ENCODE peak calls at places on chromosomes 2 and 18, in ten cellular contexts. Z is H1, N is body of pancreas, D is breast epithelium, T is uterus, Q is IMR-90, I is HCT116, U is stomach, C is prostate gland, A is esophagus squamous epithelium. H is an unnamed sample. For H3K27me3 and H3K4me1, the result is how much of the 10 kb centered on the place peaks cover.

GRCh38 chr2:20561703-20562454 is 89.0 kb downstream of the HS1BP3 start:
- DNase-seq in Z (no peak), N (no peak), D (no peak), T (no peak), Q (peak), I (no peak), U (no peak), C (no peak), A (no peak), H (no peak)

GRCh38 chr18:21735452-21736015 is 5.1 kb upstream of the MIB1 start:
- DNase-seq in Z (peak), N (no peak), D (no peak), T (no peak), Q (peak), I (no peak), U (peak), C (no peak), A (no peak), H (peak)

GRCh38 chr2:8174641-8175257 is 507.1 kb upstream of the ID2 start:
- DNase-seq in Z (no peak), N (no peak), D (no peak), T (peak), Q (no peak), I (no peak), U (no peak), C (no peak), A (no peak), H (no peak)

GRCh38 chr2:113886479-113887383 is 3.2 kb upstream of the ACTR3 start:
- DNase-seq in Z (no peak), N (no peak), D (peak), T (no peak), Q (peak), I (no peak), U (peak), C (peak), A (peak), H (peak)

GRCh38 chr2:6031165-6031867 is 339.1 kb downstream of the SOX11 start:
- DNase-seq in Z (no peak), N (no peak), D (no peak), T (no peak), Q (no peak), I (no peak), U (no peak), C (no peak), A (no peak), H (no peak)

GRCh38 chr2:240793313-240794177 is 26.5 kb downstream of the KIF1A start:
- DNase-seq in Z (no peak), N (no peak), D (no peak), T (no peak), Q (no peak), I (no peak), U (no peak), C (no peak), A (no peak), H (no peak)

GRCh38 chr2:122899614-122900013 is 1125.5 kb upstream of the CNTNAP5 start:
- DNase-seq in Z (no peak), N (no peak), D (no peak), T (no peak), Q (no peak), I (no peak), U (no peak), C (no peak), A (no peak), H (no peak)

GRCh38 chr18:79944126-79944731 is 7.2 kb downstream of the SLC66A2 start:
- DNase-seq in Z (no peak), N (peak), D (peak), T (no peak), Q (no peak), I (no peak), U (peak), C (no peak), A (no peak), H (peak)

GRCh38 chr2:75587954-75588587 is 27.3 kb upstream of the EVA1A start:
- DNase-seq in Z (no peak), N (no peak), D (no peak), T (no peak), Q (peak), I (no peak), U (no peak), C (no peak), A (no peak), H (no peak)

GRCh38 chr2:236505071-236505470 is 64.6 kb upstream of the ACKR3 start:
- DNase-seq in Z (no peak), N (no peak), D (no peak), T (no peak), Q (no peak), I (no peak), U (no peak), C (no peak), A (no peak), H (no peak)

GRCh38 chr18:53541924-53542323 is 682.5 kb downstream of the MBD2 start:
- DNase-seq in Z (no peak), N (no peak), D (no peak), T (no peak), Q (no peak), I (no peak), U (no peak), C (no peak), A (no peak), H (no peak)

GRCh38 chr18:37778417-37779165 is 213.0 kb upstream of the CELF4 start:
- DNase-seq in Z (peak), N (peak), D (peak), T (no peak), Q (no peak), I (peak), U (peak), C (peak), A (no peak), H (peak)

GRCh38 chr2:121510857-121511256 is 19.8 kb upstream of the RNU4ATAC start:
- DNase-seq in Z (no peak), N (no peak), D (no peak), T (no peak), Q (no peak), I (no peak), U (no peak), C (no peak), A (no peak), H (no peak)

GRCh38 chr2:68251855-68252406 is 401 bp downstream of the PPP3R1 start:
- DNase-seq in Z (peak), N (no peak), D (peak), T (peak), Q (no peak), I (no peak), U (peak), C (peak), A (no peak), H (peak)

GRCh38 chr2:3522851-3523481 is 3.6 kb upstream of the ADI1 start:
- DNase-seq in Z (no peak), N (peak), D (no peak), T (peak), Q (peak), I (no peak), U (peak), C (no peak), A (no peak), H (peak)

GRCh38 chr2:226758886-226759660 is 40.5 kb downstream of the IRS1 start:
- DNase-seq in Z (no peak), N (no peak), D (no peak), T (peak), Q (peak), I (peak), U (no peak), C (no peak), A (no peak), H (no peak)

GRCh38 chr2:173150087-173150486 is 74.4 kb downstream of the MAP3K20 start:
- DNase-seq in Z (no peak), N (no peak), D (no peak), T (no peak), Q (peak), I (no peak), U (no peak), C (no peak), A (no peak), H (no peak)

GRCh38 chr2:152611458-152612231 is 105.6 kb downstream of the PRPF40A start:
- DNase-seq in Z (no peak), N (no peak), D (no peak), T (peak), Q (peak), I (no peak), U (no peak), C (no peak), A (no peak), H (peak)

GRCh38 chr2:88709117-88709739 is 17.8 kb downstream of the RPIA start:
- DNase-seq in Z (no peak), N (no peak), D (no peak), T (no peak), Q (peak), I (no peak), U (no peak), C (no peak), A (no peak), H (no peak)

GRCh38 chr2:96864343-96865091 is 5.4 kb downstream of the SEMA4C start:
- DNase-seq in Z (no peak), N (no peak), D (no peak), T (no peak), Q (no peak), I (no peak), U (peak), C (no peak), A (no peak), H (no peak)

GRCh38 chr2:70010222-70011111 is 49.0 kb upstream of the ASPRV1 start:
- DNase-seq in Z (no peak), N (no peak), D (no peak), T (no peak), Q (no peak), I (no peak), U (peak), C (no peak), A (no peak), H (peak)

GRCh38 chr2:195343942-195344530 is 313.0 kb upstream of the SLC39A10 start:
- DNase-seq in Z (no peak), N (no peak), D (no peak), T (no peak), Q (peak), I (no peak), U (no peak), C (no peak), A (no peak), H (no peak)

GRCh38 chr2:164642268-164642667 is 21.0 kb upstream of the GRB14 start:
- DNase-seq in Z (no peak), N (no peak), D (no peak), T (no peak), Q (no peak), I (no peak), U (no peak), C (no peak), A (no peak), H (no peak)

GRCh38 chr2:120036145-120036544 is 23.3 kb downstream of the EPB41L5 start:
- DNase-seq in Z (no peak), N (no peak), D (no peak), T (no peak), Q (no peak), I (no peak), U (no peak), C (no peak), A (no peak), H (no peak)

GRCh38 chr2:177254433-177255226 is 9.9 kb downstream of the NFE2L2 start:
- DNase-seq in Z (peak), N (peak), D (no peak), T (no peak), Q (peak), I (peak), U (peak), C (no peak), A (no peak), H (peak)

GRCh38 chr2:81324046-81324445 is 1019.5 kb upstream of the LRRTM1 start:
- DNase-seq in Z (no peak), N (no peak), D (no peak), T (no peak), Q (no peak), I (peak), U (no peak), C (no peak), A (no peak), H (no peak)

GRCh38 chr2:205975082-205975949 is 110.7 kb downstream of the INO80D start:
- DNase-seq in Z (no peak), N (peak), D (no peak), T (no peak), Q (no peak), I (peak), U (peak), C (peak), A (no peak), H (peak)

GRCh38 chr2:184938221-184938985 is 340.1 kb downstream of the ZNF804A start:
- DNase-seq in Z (no peak), N (no peak), D (no peak), T (no peak), Q (no peak), I (no peak), U (no peak), C (no peak), A (no peak), H (no peak)

GRCh38 chr2:99648115-99648850 is 158.5 kb upstream of the REV1 start:
- DNase-seq in Z (no peak), N (no peak), D (no peak), T (no peak), Q (peak), I (no peak), U (no peak), C (no peak), A (no peak), H (no peak)

GRCh38 chr18:29004921-29005320 is 828.0 kb upstream of the CDH2 start:
- DNase-seq in Z (no peak), N (no peak), D (no peak), T (no peak), Q (no peak), I (no peak), U (no peak), C (no peak), A (no peak), H (no peak)

GRCh38 chr2:176123483-176123843 is 944 bp downstream of the HOXD9 start:
- DNase-seq in Z (no peak), N (no peak), D (no peak), T (no peak), Q (no peak), I (no peak), U (no peak), C (no peak), A (no peak), H (no peak)

GRCh38 chr2:176122633-176123482 is at the start of gene HOXD9:
- DNase-seq in Z (peak), N (no peak), D (no peak), T (peak), Q (no peak), I (no peak), U (no peak), C (no peak), A (no peak), H (peak)

GRCh38 chr2:176125215-176126054 is 2.9 kb downstream of the HOXD9 start:
- DNase-seq in Z (peak), N (no peak), D (no peak), T (no peak), Q (no peak), I (no peak), U (no peak), C (no peak), A (no peak), H (no peak)

GRCh38 chr2:176124358-176125214 is 2.1 kb downstream of the HOXD9 start:
- DNase-seq in Z (peak), N (no peak), D (no peak), T (no peak), Q (no peak), I (no peak), U (no peak), C (no peak), A (no peak), H (no peak)

GRCh38 chr2:176123847-176124273 is 1.3 kb downstream of the HOXD9 start:
- DNase-seq in Z (peak), N (no peak), D (no peak), T (peak), Q (no peak), I (no peak), U (no peak), C (no peak), A (no peak), H (no peak)
- H3K27me3 ChIP-seq in Z (half or more), N (under half), D (half or more), T (under half), Q (half or more), I (under half), U (half or more), C (under half), A (half or more), H (half or more)

DNA sequence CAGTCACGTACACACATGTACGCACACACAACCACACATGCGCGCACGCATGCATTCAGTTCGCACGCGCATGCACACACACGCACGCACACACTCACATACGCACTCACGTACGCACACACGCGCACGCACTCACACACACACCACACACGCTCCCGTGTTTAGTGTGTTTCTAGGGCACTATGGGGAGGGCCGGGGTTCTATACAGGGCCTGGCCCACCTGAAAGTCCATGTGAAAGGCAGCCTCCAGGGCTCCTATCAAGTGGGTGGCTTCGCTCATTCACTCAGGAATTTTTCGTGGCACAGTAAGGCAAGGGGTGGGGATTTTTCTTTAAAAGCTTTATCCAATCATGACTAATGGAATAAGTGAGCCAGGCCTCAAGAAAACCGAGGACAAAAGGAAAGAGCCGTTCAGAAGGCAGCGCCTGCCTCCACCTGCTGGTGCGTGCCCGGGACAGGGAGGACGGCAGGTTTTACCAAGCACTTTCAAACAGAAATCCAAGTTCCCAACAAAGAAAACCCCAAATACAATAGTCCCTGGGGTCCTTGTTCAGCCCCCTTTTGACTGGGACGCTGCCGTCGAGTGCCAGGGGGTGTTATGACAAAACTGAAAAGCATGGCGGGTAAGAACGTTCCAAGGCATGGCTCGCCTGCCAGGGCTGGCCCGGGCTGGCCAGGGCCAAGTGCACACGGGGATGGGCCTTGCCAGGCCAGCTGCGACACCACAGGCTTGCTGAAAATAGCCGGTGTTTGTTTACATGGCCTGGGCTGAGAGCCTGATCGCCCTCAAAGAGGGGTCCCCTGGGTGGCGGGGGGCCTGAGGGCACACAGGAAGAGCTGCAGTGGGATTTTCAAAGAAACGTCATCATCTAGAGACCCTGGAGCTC is 110.0 kb downstream of the HDAC4 start:
- DNase-seq in Z (no peak), N (peak), D (peak), T (peak), Q (no peak), I (no peak), U (no peak), C (no peak), A (no peak), H (peak)
- TF ChIP-seq POLR2A in Z (no peak), N (no peak), D (no peak), T (no peak), Q (no peak), I (no peak), U (no peak), C (no peak), A (peak), H (no peak)

GRCh38 chr2:64941751-64942150 is 47.4 kb upstream of the SLC1A4 start:
- DNase-seq in Z (no peak), N (no peak), D (no peak), T (no peak), Q (no peak), I (no peak), U (no peak), C (no peak), A (no peak), H (no peak)

GRCh38 chr2:64942693-64943092 is 46.5 kb upstream of the SLC1A4 start:
- DNase-seq in Z (no peak), N (no peak), D (no peak), T (no peak), Q (no peak), I (no peak), U (no peak), C (no peak), A (no peak), H (no peak)

GRCh38 chr2:64939332-64939917 is 49.8 kb upstream of the SLC1A4 start:
- DNase-seq in Z (no peak), N (no peak), D (no peak), T (no peak), Q (no peak), I (no peak), U (no peak), C (no peak), A (no peak), H (peak)

GRCh38 chr2:64938607-64939285 is 50.5 kb upstream of the SLC1A4 start:
- DNase-seq in Z (no peak), N (no peak), D (no peak), T (no peak), Q (no peak), I (no peak), U (no peak), C (no peak), A (no peak), H (no peak)

DNA sequence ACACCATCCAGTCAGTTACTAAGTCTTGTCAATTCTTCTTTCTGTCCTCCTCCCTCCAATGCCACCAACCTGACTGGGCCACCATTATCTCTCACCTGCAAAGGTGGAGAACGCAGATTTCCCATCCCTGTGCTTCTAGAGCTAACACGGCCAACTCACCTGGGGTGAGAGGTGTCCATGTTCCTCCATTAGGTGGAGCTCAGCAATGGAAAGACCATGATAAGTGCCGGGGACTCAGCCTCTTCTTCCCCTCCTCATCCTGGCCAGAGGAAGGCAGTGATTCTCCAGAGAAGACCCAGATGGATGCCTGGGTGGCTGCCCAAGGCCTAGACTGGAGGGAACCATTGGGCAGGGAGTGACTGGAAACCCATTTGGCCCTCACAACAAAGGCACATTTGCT is 48.1 kb upstream of the SLC1A4 start:
- DNase-seq in Z (no peak), N (no peak), D (no peak), T (no peak), Q (no peak), I (no peak), U (no peak), C (no peak), A (no peak), H (no peak)
- H3K4me1 ChIP-seq in Z (under half), N (under half), D (under half), T (under half), Q (under half), I (under half), U (under half), C (under half), A (under half), H (under half)

GRCh38 chr2:109065335-109065734 is 63.7 kb upstream of the SH3RF3 start:
- DNase-seq in Z (no peak), N (peak), D (no peak), T (no peak), Q (no peak), I (no peak), U (peak), C (no peak), A (no peak), H (no peak)
- H3K27me3 ChIP-seq in Z (under half), N (under half), D (under half), T (under half), Q (under half), I (under half), U (under half), C (under half), A (under half), H (under half)

DNA sequence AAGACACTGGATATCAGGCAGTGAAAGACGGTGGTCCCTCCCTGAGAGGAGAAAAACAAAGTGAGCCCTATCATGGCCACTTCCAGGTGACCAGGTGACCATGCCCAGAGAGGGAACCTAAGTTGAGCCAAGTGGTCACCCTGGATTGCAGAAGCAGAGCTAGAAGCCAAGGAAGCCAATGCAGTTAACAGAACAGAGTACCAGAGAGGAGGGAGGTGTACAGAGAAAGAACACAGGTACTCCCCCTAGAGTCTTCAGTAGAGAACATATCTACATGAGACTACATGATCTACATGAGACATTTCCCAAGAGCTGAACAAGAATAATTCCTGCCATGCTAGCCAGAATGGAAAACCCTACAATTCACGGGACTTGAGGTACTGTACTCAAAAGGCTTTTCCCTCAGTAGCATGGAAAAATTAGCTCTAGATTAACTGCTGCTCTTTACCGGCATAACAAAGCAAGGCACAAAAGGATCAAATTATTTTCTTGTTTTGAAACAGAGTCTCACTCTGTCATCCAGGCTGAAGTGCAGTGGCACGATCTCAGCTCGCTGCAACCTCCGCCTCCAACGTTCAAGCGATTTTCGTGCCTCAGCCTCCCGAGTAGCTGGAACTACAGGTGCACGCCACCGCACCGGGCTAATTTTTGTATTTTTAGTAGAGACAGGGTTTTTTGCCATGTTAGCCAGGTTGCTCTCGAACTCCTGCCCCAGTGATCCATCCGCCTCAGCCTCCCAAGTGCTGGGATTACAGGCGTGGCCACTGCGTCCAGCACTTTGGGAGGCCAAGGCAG is 23.5 kb downstream of the ROCK2 start:
- DNase-seq in Z (no peak), N (no peak), D (no peak), T (no peak), Q (no peak), I (peak), U (no peak), C (no peak), A (no peak), H (no peak)
- TF ChIP-seq POLR2A in Z (no peak), N (no peak), D (no peak), T (no peak), Q (no peak), I (no peak), U (no peak), C (no peak), A (no peak), H (no peak)